ENCODE peak calls at places on chromosomes 5 and 9, in ten cellular contexts. M is suprapubic skin, A is sigmoid colon, E is transverse colon, W is GM12878, R is GM23338, C is Panc1, N is HCT116, O is SK-N-SH, B is vagina. U is an unnamed sample.

GRCh38 chr5:146447734-146448380 is 724 bp downstream of the TCERG1 start:
- DNase-seq in M (no peak), A (no peak), E (peak; percentile 45), W (no peak), R (peak; percentile 25), C (no peak), N (no peak), O (no peak), B (no peak), U (no peak)

GRCh38 chr5:168525856-168526255 is 3.2 kb upstream of the FBLL1 start:
- DNase-seq in M (no peak), A (no peak), E (no peak), W (no peak), R (no peak), C (no peak), N (no peak), O (no peak), B (no peak), U (no peak)

GRCh38 chr9:85172001-85172978 is 502.8 kb downstream of the NTRK2 start:
- DNase-seq in M (no peak), A (no peak), E (no peak), W (no peak), R (no peak), C (no peak), N (no peak), O (no peak), B (no peak), U (peak; percentile 51)

GRCh38 chr5:137894586-137894985 is 5.3 kb downstream of the PKD2L2 start:
- DNase-seq in M (no peak), A (no peak), E (no peak), W (no peak), R (no peak), C (no peak), N (no peak), O (no peak), B (no peak), U (no peak)

GRCh38 chr9:27019589-27019988 is 14.1 kb upstream of the LRRC19 start:
- DNase-seq in M (no peak), A (no peak), E (no peak), W (no peak), R (no peak), C (no peak), N (no peak), O (no peak), B (no peak), U (no peak)

GRCh38 chr9:123795336-123795735 is 134.6 kb downstream of the DENND1A start:
- DNase-seq in M (no peak), A (no peak), E (no peak), W (no peak), R (no peak), C (no peak), N (no peak), O (no peak), B (no peak), U (no peak)

GRCh38 chr9:110767559-110768063 is 99.0 kb downstream of the MUSK start:
- DNase-seq in M (no peak), A (peak; percentile 88), E (peak; percentile 28), W (no peak), R (no peak), C (no peak), N (no peak), O (no peak), B (no peak), U (no peak)

GRCh38 chr5:157463081-157463480 is 3.1 kb downstream of the NIPAL4 start:
- DNase-seq in M (no peak), A (no peak), E (no peak), W (no peak), R (no peak), C (no peak), N (no peak), O (no peak), B (no peak), U (no peak)

GRCh38 chr9:37508135-37508833 is 22.5 kb downstream of the POLR1E start:
- DNase-seq in M (no peak), A (no peak), E (no peak), W (no peak), R (no peak), C (no peak), N (no peak), O (no peak), B (no peak), U (no peak)

GRCh38 chr9:106441283-106441682 is 421.7 kb upstream of the ZNF462 start:
- DNase-seq in M (no peak), A (no peak), E (no peak), W (no peak), R (no peak), C (no peak), N (no peak), O (no peak), B (no peak), U (no peak)

GRCh38 chr9:684950-685340 is 156.6 kb upstream of the DMRT1 start:
- DNase-seq in M (no peak), A (no peak), E (no peak), W (no peak), R (no peak), C (no peak), N (no peak), O (no peak), B (no peak), U (no peak)

GRCh38 chr5:23457780-23458179 is 49.6 kb upstream of the PRDM9 start:
- DNase-seq in M (no peak), A (no peak), E (no peak), W (peak; percentile 24), R (no peak), C (no peak), N (no peak), O (no peak), B (no peak), U (no peak)

GRCh38 chr5:31656806-31657205 is 17.9 kb downstream of the PDZD2 start:
- DNase-seq in M (no peak), A (no peak), E (no peak), W (no peak), R (peak; percentile 72), C (no peak), N (no peak), O (no peak), B (no peak), U (no peak)

DNA sequence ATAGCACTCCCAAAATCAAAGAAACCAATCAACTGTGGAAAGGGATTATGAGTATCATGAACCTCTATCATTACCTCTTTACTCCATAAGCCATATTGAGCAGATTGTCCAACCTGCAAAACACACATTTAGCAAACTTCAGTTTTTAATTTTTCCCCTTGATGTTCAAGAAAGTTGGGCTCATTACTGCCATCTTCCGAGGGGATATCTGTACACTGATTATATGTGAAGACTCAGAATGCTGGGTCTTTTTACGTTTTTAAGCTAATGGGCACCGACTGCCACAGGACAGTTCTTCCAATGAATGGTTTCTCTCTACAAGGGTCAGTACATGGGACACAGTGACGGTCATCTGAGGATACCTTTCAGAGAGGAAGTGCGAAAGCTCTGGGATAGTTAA is 132.7 kb downstream of the ELAVL2 start:
- DNase-seq in M (no peak), A (no peak), E (no peak), W (no peak), R (no peak), C (no peak), N (no peak), O (no peak), B (no peak), U (no peak)
- TF ChIP-seq CTCF in M (no peak), A (no peak), E (no peak), W (no peak), R (no peak), C (no peak), N (no peak), O (no peak), B (no peak), U (no peak)

DNA sequence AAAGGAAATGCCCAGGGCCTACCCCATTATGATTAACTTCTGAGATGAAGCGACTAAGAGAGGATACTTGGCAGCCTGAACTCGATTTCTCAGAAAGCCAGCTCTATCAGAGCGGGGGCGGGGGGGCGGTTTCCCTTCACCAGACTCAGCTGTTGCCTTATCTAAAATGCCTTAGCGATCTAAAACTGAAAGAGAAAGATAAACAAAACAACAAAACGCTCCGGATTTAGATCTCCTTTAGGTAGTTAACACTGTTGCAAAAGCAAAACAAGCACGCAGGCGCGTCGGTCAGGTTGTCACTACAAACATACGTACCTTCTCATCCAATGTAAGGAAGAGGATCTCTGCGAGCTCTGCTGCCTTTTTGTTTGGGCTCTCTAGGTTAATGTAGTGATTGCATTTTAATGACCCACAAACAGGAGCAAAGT is 1.1 kb downstream of the EPB41L4A start:
- DNase-seq in M (peak; percentile 76), A (no peak), E (peak; percentile 50), W (peak; percentile 11), R (peak; percentile 57), C (no peak), N (no peak), O (peak; percentile 28), B (no peak), U (peak; percentile 49)
- TF ChIP-seq POLR2AphosphoS5 in M (no peak), A (no peak), E (peak; percentile 65), W (no peak), R (no peak), C (no peak), N (no peak), O (no peak), B (peak; percentile 61), U (no peak)

DNA sequence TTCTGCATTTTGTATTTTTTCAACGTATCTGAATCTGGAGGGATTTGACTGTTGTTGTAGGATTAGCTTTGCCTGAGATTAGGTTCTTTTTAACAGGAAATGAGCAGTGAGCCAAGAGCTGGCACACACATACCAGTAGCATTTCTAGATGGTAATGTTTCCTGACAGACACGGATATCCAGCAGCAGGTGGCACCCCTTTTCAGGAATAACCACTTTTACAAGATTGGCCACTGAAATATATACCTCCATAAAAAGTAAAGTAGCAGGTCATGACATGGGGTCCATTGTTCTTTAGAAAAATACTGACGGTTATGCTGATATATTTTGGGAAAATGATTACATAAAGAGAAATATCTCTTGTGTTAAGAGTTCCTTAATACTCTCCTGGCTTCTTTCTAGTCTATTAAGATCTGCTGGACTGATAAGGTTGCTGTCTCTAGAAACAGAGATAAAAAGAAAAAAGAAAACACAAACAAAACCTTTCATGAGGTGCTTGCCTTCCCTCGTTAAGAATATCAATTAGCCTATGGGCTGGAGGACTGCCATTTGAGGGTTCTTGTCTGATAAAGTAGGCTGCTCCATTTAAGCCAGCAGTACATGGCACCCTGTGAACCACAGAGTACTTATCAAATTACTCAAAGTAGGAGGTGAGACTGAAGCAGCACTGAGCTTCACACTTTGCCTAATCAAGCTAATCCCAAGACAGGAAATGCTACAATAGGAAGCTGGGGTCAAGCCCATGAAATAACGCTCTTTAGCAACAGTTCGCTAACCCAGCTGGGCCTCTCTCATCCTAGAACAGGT is 101.6 kb upstream of the PCA3 start:
- DNase-seq in M (no peak), A (no peak), E (no peak), W (no peak), R (no peak), C (no peak), N (no peak), O (no peak), B (no peak), U (no peak)
- TF ChIP-seq CTCF in M (no peak), A (no peak), E (peak; percentile 14), W (no peak), R (no peak), C (no peak), N (no peak), O (peak; percentile 15), B (no peak), U (no peak)

DNA sequence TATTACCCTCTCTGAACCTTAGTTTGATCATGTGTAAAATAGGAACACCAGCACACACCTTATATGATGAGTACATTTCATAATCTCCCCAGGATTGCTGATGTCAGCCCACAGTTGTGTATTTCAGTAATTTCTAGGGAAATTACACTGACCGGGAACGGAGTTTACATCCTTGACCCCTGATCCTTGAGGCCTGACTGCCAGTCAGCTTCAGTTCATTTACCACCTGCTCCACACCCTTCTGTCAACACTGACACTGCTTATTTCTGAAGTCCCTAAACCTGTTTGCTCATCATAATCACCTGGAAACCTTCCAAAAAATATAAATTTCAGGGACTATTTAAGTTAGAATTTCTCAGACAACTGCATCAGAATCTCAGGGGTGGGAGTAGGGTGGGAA is 55.3 kb downstream of the ZNF622 start:
- DNase-seq in M (no peak), A (no peak), E (peak; percentile 27), W (no peak), R (no peak), C (no peak), N (no peak), O (no peak), B (no peak), U (no peak)
- TF ChIP-seq POLR2AphosphoS5 in M (no peak), A (no peak), E (peak; percentile 37), W (no peak), R (no peak), C (no peak), N (no peak), O (no peak), B (no peak), U (no peak)